ENCODE peak calls at places on chromosomes 4 and X, in seven cellular contexts. One of them, this sample, is unnamed.

GRCh38 chr4:165718660-165719059 is 154.4 kb upstream of the TLL1 start:
- DNase-seq in stimulated activated CD4-positive, alpha-beta T cell treated with anti-CD3 and anti-CD28 coated beads, Interleukin-1b, Interleukin-23, amount 100 ng/mL, for 24 hours: no peak
- DNase-seq in neural progenitor cell: no peak
- DNase-seq in NCI-H774: no peak
- DNase-seq in dermis blood vessel endothelial cell: no peak
- DNase-seq in coronary artery: no peak
- DNase-seq in activated CD4-positive, alpha-beta T cell treated with anti-CD3 and anti-CD28 coated beads for 4 hours: no peak
- DNase-seq in this sample: no peak

GRCh38 chr4:36374836-36375511 is 93.6 kb downstream of the DTHD1 start:
- DNase-seq in stimulated activated CD4-positive, alpha-beta T cell treated with anti-CD3 and anti-CD28 coated beads, Interleukin-1b, Interleukin-23, amount 100 ng/mL, for 24 hours: no peak
- DNase-seq in neural progenitor cell: no peak
- DNase-seq in dermis blood vessel endothelial cell: no peak
- DNase-seq in activated CD4-positive, alpha-beta T cell treated with anti-CD3 and anti-CD28 coated beads for 4 hours: no peak
- DNase-seq in NCI-H774: no peak
- DNase-seq in coronary artery: no peak
- DNase-seq in this sample: no peak

GRCh38 chrX:122094611-122095010 is 1047.2 kb downstream of the GLUD2 start:
- DNase-seq in stimulated activated CD4-positive, alpha-beta T cell treated with anti-CD3 and anti-CD28 coated beads, Interleukin-1b, Interleukin-23, amount 100 ng/mL, for 24 hours: no peak
- DNase-seq in neural progenitor cell: no peak
- DNase-seq in dermis blood vessel endothelial cell: no peak
- DNase-seq in coronary artery: no peak
- DNase-seq in activated CD4-positive, alpha-beta T cell treated with anti-CD3 and anti-CD28 coated beads for 4 hours: no peak
- DNase-seq in NCI-H774: no peak
- DNase-seq in this sample: no peak

GRCh38 chr4:56261027-56261426 is 126.3 kb downstream of the AASDH start:
- DNase-seq in NCI-H774: no peak
- DNase-seq in stimulated activated CD4-positive, alpha-beta T cell treated with anti-CD3 and anti-CD28 coated beads, Interleukin-1b, Interleukin-23, amount 100 ng/mL, for 24 hours: peak
- DNase-seq in activated CD4-positive, alpha-beta T cell treated with anti-CD3 and anti-CD28 coated beads for 4 hours: peak
- DNase-seq in dermis blood vessel endothelial cell: no peak
- DNase-seq in neural progenitor cell: no peak
- DNase-seq in coronary artery: no peak
- DNase-seq in this sample: no peak

GRCh38 chr4:107278791-107279481 is 242.8 kb upstream of the DKK2 start:
- DNase-seq in neural progenitor cell: no peak
- DNase-seq in NCI-H774: no peak
- DNase-seq in dermis blood vessel endothelial cell: no peak
- DNase-seq in activated CD4-positive, alpha-beta T cell treated with anti-CD3 and anti-CD28 coated beads for 4 hours: no peak
- DNase-seq in stimulated activated CD4-positive, alpha-beta T cell treated with anti-CD3 and anti-CD28 coated beads, Interleukin-1b, Interleukin-23, amount 100 ng/mL, for 24 hours: no peak
- DNase-seq in coronary artery: no peak
- DNase-seq in this sample: no peak

GRCh38 chrX:150036181-150036580 is 97.9 kb upstream of the EOLA2 start:
- DNase-seq in dermis blood vessel endothelial cell: peak
- DNase-seq in activated CD4-positive, alpha-beta T cell treated with anti-CD3 and anti-CD28 coated beads for 4 hours: no peak
- DNase-seq in coronary artery: no peak
- DNase-seq in neural progenitor cell: no peak
- DNase-seq in stimulated activated CD4-positive, alpha-beta T cell treated with anti-CD3 and anti-CD28 coated beads, Interleukin-1b, Interleukin-23, amount 100 ng/mL, for 24 hours: no peak
- DNase-seq in NCI-H774: no peak
- DNase-seq in this sample: peak

GRCh38 chr4:151824647-151825046 is 63.8 kb upstream of the GATB start:
- DNase-seq in neural progenitor cell: no peak
- DNase-seq in stimulated activated CD4-positive, alpha-beta T cell treated with anti-CD3 and anti-CD28 coated beads, Interleukin-1b, Interleukin-23, amount 100 ng/mL, for 24 hours: no peak
- DNase-seq in dermis blood vessel endothelial cell: no peak
- DNase-seq in coronary artery: no peak
- DNase-seq in activated CD4-positive, alpha-beta T cell treated with anti-CD3 and anti-CD28 coated beads for 4 hours: no peak
- DNase-seq in NCI-H774: no peak
- DNase-seq in this sample: no peak

GRCh38 chr4:82017680-82018079 is 356.1 kb downstream of the HNRNPD start:
- DNase-seq in dermis blood vessel endothelial cell: peak
- DNase-seq in coronary artery: no peak
- DNase-seq in stimulated activated CD4-positive, alpha-beta T cell treated with anti-CD3 and anti-CD28 coated beads, Interleukin-1b, Interleukin-23, amount 100 ng/mL, for 24 hours: no peak
- DNase-seq in neural progenitor cell: peak
- DNase-seq in activated CD4-positive, alpha-beta T cell treated with anti-CD3 and anti-CD28 coated beads for 4 hours: no peak
- DNase-seq in NCI-H774: no peak
- DNase-seq in this sample: no peak

GRCh38 chr4:113945906-113946305 is 33.5 kb downstream of the ARSJ start:
- DNase-seq in neural progenitor cell: no peak
- DNase-seq in NCI-H774: no peak
- DNase-seq in activated CD4-positive, alpha-beta T cell treated with anti-CD3 and anti-CD28 coated beads for 4 hours: no peak
- DNase-seq in stimulated activated CD4-positive, alpha-beta T cell treated with anti-CD3 and anti-CD28 coated beads, Interleukin-1b, Interleukin-23, amount 100 ng/mL, for 24 hours: no peak
- DNase-seq in coronary artery: no peak
- DNase-seq in dermis blood vessel endothelial cell: no peak
- DNase-seq in this sample: no peak

GRCh38 chr4:4631150-4631549 is 89.3 kb upstream of the STX18 start:
- DNase-seq in coronary artery: no peak
- DNase-seq in activated CD4-positive, alpha-beta T cell treated with anti-CD3 and anti-CD28 coated beads for 4 hours: no peak
- DNase-seq in neural progenitor cell: no peak
- DNase-seq in dermis blood vessel endothelial cell: no peak
- DNase-seq in NCI-H774: no peak
- DNase-seq in stimulated activated CD4-positive, alpha-beta T cell treated with anti-CD3 and anti-CD28 coated beads, Interleukin-1b, Interleukin-23, amount 100 ng/mL, for 24 hours: no peak
- DNase-seq in this sample: no peak

GRCh38 chrX:7965436-7965835 is 38.2 kb upstream of the PNPLA4 start:
- DNase-seq in stimulated activated CD4-positive, alpha-beta T cell treated with anti-CD3 and anti-CD28 coated beads, Interleukin-1b, Interleukin-23, amount 100 ng/mL, for 24 hours: no peak
- DNase-seq in dermis blood vessel endothelial cell: no peak
- DNase-seq in activated CD4-positive, alpha-beta T cell treated with anti-CD3 and anti-CD28 coated beads for 4 hours: no peak
- DNase-seq in neural progenitor cell: no peak
- DNase-seq in NCI-H774: no peak
- DNase-seq in coronary artery: no peak
- DNase-seq in this sample: no peak

GRCh38 chr4:65071532-65071931 is 598.8 kb downstream of the EPHA5 start:
- DNase-seq in dermis blood vessel endothelial cell: no peak
- DNase-seq in stimulated activated CD4-positive, alpha-beta T cell treated with anti-CD3 and anti-CD28 coated beads, Interleukin-1b, Interleukin-23, amount 100 ng/mL, for 24 hours: no peak
- DNase-seq in NCI-H774: no peak
- DNase-seq in coronary artery: no peak
- DNase-seq in neural progenitor cell: no peak
- DNase-seq in activated CD4-positive, alpha-beta T cell treated with anti-CD3 and anti-CD28 coated beads for 4 hours: no peak
- DNase-seq in this sample: no peak

GRCh38 chrX:106973433-106974149 is 26.4 kb downstream of the MORC4 start:
- DNase-seq in neural progenitor cell: no peak
- DNase-seq in stimulated activated CD4-positive, alpha-beta T cell treated with anti-CD3 and anti-CD28 coated beads, Interleukin-1b, Interleukin-23, amount 100 ng/mL, for 24 hours: no peak
- DNase-seq in dermis blood vessel endothelial cell: no peak
- DNase-seq in activated CD4-positive, alpha-beta T cell treated with anti-CD3 and anti-CD28 coated beads for 4 hours: no peak
- DNase-seq in NCI-H774: no peak
- DNase-seq in coronary artery: no peak
- DNase-seq in this sample: no peak

GRCh38 chr4:6194458-6195195 is 5.7 kb downstream of the JAKMIP1 start:
- DNase-seq in coronary artery: peak
- DNase-seq in dermis blood vessel endothelial cell: no peak
- DNase-seq in NCI-H774: no peak
- DNase-seq in neural progenitor cell: no peak
- DNase-seq in activated CD4-positive, alpha-beta T cell treated with anti-CD3 and anti-CD28 coated beads for 4 hours: no peak
- DNase-seq in stimulated activated CD4-positive, alpha-beta T cell treated with anti-CD3 and anti-CD28 coated beads, Interleukin-1b, Interleukin-23, amount 100 ng/mL, for 24 hours: no peak
- DNase-seq in this sample: no peak

GRCh38 chrX:43707812-43708548 is 51.9 kb downstream of the MAOA start:
- DNase-seq in stimulated activated CD4-positive, alpha-beta T cell treated with anti-CD3 and anti-CD28 coated beads, Interleukin-1b, Interleukin-23, amount 100 ng/mL, for 24 hours: no peak
- DNase-seq in neural progenitor cell: no peak
- DNase-seq in coronary artery: no peak
- DNase-seq in NCI-H774: no peak
- DNase-seq in dermis blood vessel endothelial cell: peak
- DNase-seq in activated CD4-positive, alpha-beta T cell treated with anti-CD3 and anti-CD28 coated beads for 4 hours: no peak
- DNase-seq in this sample: no peak

GRCh38 chr4:94006932-94007331 is 178.4 kb downstream of the ATOH1 start:
- DNase-seq in dermis blood vessel endothelial cell: no peak
- DNase-seq in neural progenitor cell: no peak
- DNase-seq in stimulated activated CD4-positive, alpha-beta T cell treated with anti-CD3 and anti-CD28 coated beads, Interleukin-1b, Interleukin-23, amount 100 ng/mL, for 24 hours: no peak
- DNase-seq in coronary artery: no peak
- DNase-seq in activated CD4-positive, alpha-beta T cell treated with anti-CD3 and anti-CD28 coated beads for 4 hours: no peak
- DNase-seq in NCI-H774: no peak
- DNase-seq in this sample: no peak

GRCh38 chr4:182764642-182765041 is 152.5 kb downstream of the DCTD start:
- DNase-seq in NCI-H774: no peak
- DNase-seq in stimulated activated CD4-positive, alpha-beta T cell treated with anti-CD3 and anti-CD28 coated beads, Interleukin-1b, Interleukin-23, amount 100 ng/mL, for 24 hours: no peak
- DNase-seq in dermis blood vessel endothelial cell: no peak
- DNase-seq in activated CD4-positive, alpha-beta T cell treated with anti-CD3 and anti-CD28 coated beads for 4 hours: no peak
- DNase-seq in neural progenitor cell: no peak
- DNase-seq in coronary artery: no peak
- DNase-seq in this sample: no peak

GRCh38 chrX:102957751-102958150 is 20.7 kb downstream of the RAB40AL start:
- DNase-seq in coronary artery: no peak
- DNase-seq in stimulated activated CD4-positive, alpha-beta T cell treated with anti-CD3 and anti-CD28 coated beads, Interleukin-1b, Interleukin-23, amount 100 ng/mL, for 24 hours: no peak
- DNase-seq in activated CD4-positive, alpha-beta T cell treated with anti-CD3 and anti-CD28 coated beads for 4 hours: no peak
- DNase-seq in neural progenitor cell: no peak
- DNase-seq in dermis blood vessel endothelial cell: no peak
- DNase-seq in NCI-H774: no peak
- DNase-seq in this sample: no peak

GRCh38 chr4:106320235-106320634 is 3.9 kb downstream of the AIMP1 start:
- DNase-seq in coronary artery: no peak
- DNase-seq in NCI-H774: no peak
- DNase-seq in dermis blood vessel endothelial cell: no peak
- DNase-seq in activated CD4-positive, alpha-beta T cell treated with anti-CD3 and anti-CD28 coated beads for 4 hours: no peak
- DNase-seq in neural progenitor cell: no peak
- DNase-seq in stimulated activated CD4-positive, alpha-beta T cell treated with anti-CD3 and anti-CD28 coated beads, Interleukin-1b, Interleukin-23, amount 100 ng/mL, for 24 hours: no peak
- DNase-seq in this sample: no peak

GRCh38 chrX:147537172-147537571 is 374.5 kb upstream of the FMR1 start:
- DNase-seq in neural progenitor cell: no peak
- DNase-seq in stimulated activated CD4-positive, alpha-beta T cell treated with anti-CD3 and anti-CD28 coated beads, Interleukin-1b, Interleukin-23, amount 100 ng/mL, for 24 hours: no peak
- DNase-seq in NCI-H774: no peak
- DNase-seq in dermis blood vessel endothelial cell: no peak
- DNase-seq in coronary artery: no peak
- DNase-seq in activated CD4-positive, alpha-beta T cell treated with anti-CD3 and anti-CD28 coated beads for 4 hours: no peak
- DNase-seq in this sample: no peak

GRCh38 chrX:151754641-151755215 is 20.2 kb downstream of the CNGA2 start:
- DNase-seq in activated CD4-positive, alpha-beta T cell treated with anti-CD3 and anti-CD28 coated beads for 4 hours: no peak
- DNase-seq in NCI-H774: no peak
- DNase-seq in dermis blood vessel endothelial cell: no peak
- DNase-seq in neural progenitor cell: no peak
- DNase-seq in stimulated activated CD4-positive, alpha-beta T cell treated with anti-CD3 and anti-CD28 coated beads, Interleukin-1b, Interleukin-23, amount 100 ng/mL, for 24 hours: no peak
- DNase-seq in coronary artery: no peak
- DNase-seq in this sample: no peak